ENCODE peak calls at places on chromosomes 4 and X, in ten cellular contexts. O, Q, D, F, C, A, N, R, S and Y are unnamed samples.

GRCh38 chr4:41132055-41132683 is 82.2 kb downstream of the APBB2 start:
- DNase-seq in O (no peak), Q (no peak), D (no peak), F (no peak), C (no peak), A (no peak), N (no peak), R (no peak), S (no peak), Y (no peak)

GRCh38 chr4:108556588-108557200 is 63.7 kb upstream of the RPL34 start:
- DNase-seq in O (no peak), Q (no peak), D (no peak), F (no peak), C (no peak), A (no peak), N (no peak), R (no peak), S (no peak), Y (no peak)

GRCh38 chr4:75895744-75896314 is 6.4 kb downstream of the PPEF2 start:
- DNase-seq in O (no peak), Q (peak; percentile 42), D (no peak), F (no peak), C (no peak), A (no peak), N (no peak), R (peak; percentile 6), S (peak; percentile 36), Y (no peak)

GRCh38 chr4:2489841-2490552 is 21.1 kb downstream of the RNF4 start:
- DNase-seq in O (no peak), Q (no peak), D (no peak), F (no peak), C (no peak), A (no peak), N (no peak), R (peak; percentile 61), S (no peak), Y (no peak)

GRCh38 chr4:4860381-4860802 is 927 bp downstream of the MSX1 start:
- DNase-seq in O (no peak), Q (peak; percentile 33), D (peak; percentile 60), F (no peak), C (no peak), A (peak; percentile 32), N (no peak), R (no peak), S (no peak), Y (peak; percentile 11)

GRCh38 chr4:24010573-24010972 is 120.7 kb upstream of the PPARGC1A start:
- DNase-seq in O (no peak), Q (no peak), D (no peak), F (no peak), C (no peak), A (no peak), N (no peak), R (no peak), S (no peak), Y (no peak)

GRCh38 chr4:126346654-126347053 is 1031.9 kb downstream of the FAT4 start:
- DNase-seq in O (no peak), Q (no peak), D (no peak), F (no peak), C (no peak), A (no peak), N (no peak), R (no peak), S (no peak), Y (no peak)

GRCh38 chrX:43505759-43506158 is 150.3 kb upstream of the MAOA start:
- DNase-seq in O (no peak), Q (no peak), D (no peak), F (no peak), C (no peak), A (no peak), N (no peak), R (no peak), S (no peak), Y (no peak)

GRCh38 chr4:23943478-23943877 is 53.6 kb upstream of the PPARGC1A start:
- DNase-seq in O (no peak), Q (no peak), D (no peak), F (no peak), C (no peak), A (no peak), N (no peak), R (no peak), S (no peak), Y (no peak)

GRCh38 chrX:96713303-96713702 is 28.7 kb downstream of the DIAPH2 start:
- DNase-seq in O (no peak), Q (no peak), D (no peak), F (no peak), C (no peak), A (no peak), N (no peak), R (no peak), S (no peak), Y (no peak)

GRCh38 chr4:140856692-140857091 is 100.5 kb upstream of the TBC1D9 start:
- DNase-seq in O (no peak), Q (peak; percentile 63), D (peak; percentile 26), F (no peak), C (no peak), A (no peak), N (no peak), R (no peak), S (no peak), Y (peak; percentile 81)

GRCh38 chrX:129931411-129932136 is 25.6 kb downstream of the UTP14A start:
- DNase-seq in O (peak; percentile 83), Q (peak; percentile 90), D (peak; percentile 83), F (peak; percentile 51), C (peak; percentile 89), A (peak; percentile 68), N (peak; percentile 93), R (peak; percentile 91), S (peak; percentile 51), Y (peak; percentile 67)

GRCh38 chrX:150767475-150768131 is 74.4 kb downstream of the MTMR1 start:
- DNase-seq in O (no peak), Q (peak; percentile 6), D (peak; percentile 46), F (peak; percentile 3), C (no peak), A (peak; percentile 43), N (no peak), R (peak; percentile 80), S (no peak), Y (peak; percentile 46)

GRCh38 chr4:74671074-74671698 is 123.1 kb downstream of the BTC start:
- DNase-seq in O (peak; percentile 61), Q (peak; percentile 76), D (no peak), F (peak; percentile 35), C (no peak), A (peak; percentile 55), N (peak; percentile 46), R (peak; percentile 59), S (peak; percentile 24), Y (peak; percentile 38)

GRCh38 chrX:114675365-114675764 is 91.5 kb downstream of the HTR2C start:
- DNase-seq in O (no peak), Q (no peak), D (no peak), F (no peak), C (no peak), A (no peak), N (no peak), R (peak; percentile 30), S (no peak), Y (peak; percentile 31)

GRCh38 chrX:148928803-148929202 is 428.4 kb downstream of the AFF2 start:
- DNase-seq in O (no peak), Q (no peak), D (no peak), F (no peak), C (no peak), A (no peak), N (no peak), R (peak; percentile 8), S (no peak), Y (peak; percentile 57)

GRCh38 chr4:81828991-81829390 is 357.3 kb upstream of the RASGEF1B start:
- DNase-seq in O (no peak), Q (no peak), D (no peak), F (no peak), C (no peak), A (no peak), N (no peak), R (no peak), S (no peak), Y (no peak)